ENCODE peak calls at places on chromosome 7, in four cellular contexts. Q, O, E and Y are unnamed samples.

GRCh38 chr7:87709258-87709657 is 81.1 kb downstream of the RUNDC3B start:
- DNase-seq in E (no peak), O (no peak), Q (no peak), Y (peak; percentile 19)

GRCh38 chr7:45973725-45974532 is 52.9 kb upstream of the IGFBP3 start:
- DNase-seq in Q (no peak), E (no peak), O (peak; percentile 98), Y (no peak)

GRCh38 chr7:38862666-38863065 is 46.3 kb downstream of the VPS41 start:
- DNase-seq in O (no peak), Q (no peak), E (no peak), Y (no peak)

GRCh38 chr7:33192695-33193291 is 63.4 kb downstream of the BBS9 start:
- DNase-seq in Q (no peak), O (no peak), E (no peak), Y (no peak)

GRCh38 chr7:51299391-51300133 is 17.0 kb downstream of the COBL start:
- DNase-seq in Q (no peak), E (no peak), O (no peak), Y (no peak)

GRCh38 chr7:40403664-40404476 is 269.1 kb downstream of the SUGCT start:
- DNase-seq in E (no peak), O (peak; percentile 88), Q (no peak), Y (no peak)

GRCh38 chr7:105224884-105225651 is 163.7 kb downstream of the SRPK2 start:
- DNase-seq in Q (peak; percentile 42), E (no peak), O (no peak), Y (no peak)

GRCh38 chr7:144386741-144387140 is 16.8 kb downstream of the NOBOX start:
- DNase-seq in O (no peak), E (no peak), Q (no peak), Y (no peak)

GRCh38 chr7:135467207-135467711 is 42.6 kb downstream of the CNOT4 start:
- DNase-seq in Q (no peak), O (no peak), E (no peak), Y (no peak)

DNA sequence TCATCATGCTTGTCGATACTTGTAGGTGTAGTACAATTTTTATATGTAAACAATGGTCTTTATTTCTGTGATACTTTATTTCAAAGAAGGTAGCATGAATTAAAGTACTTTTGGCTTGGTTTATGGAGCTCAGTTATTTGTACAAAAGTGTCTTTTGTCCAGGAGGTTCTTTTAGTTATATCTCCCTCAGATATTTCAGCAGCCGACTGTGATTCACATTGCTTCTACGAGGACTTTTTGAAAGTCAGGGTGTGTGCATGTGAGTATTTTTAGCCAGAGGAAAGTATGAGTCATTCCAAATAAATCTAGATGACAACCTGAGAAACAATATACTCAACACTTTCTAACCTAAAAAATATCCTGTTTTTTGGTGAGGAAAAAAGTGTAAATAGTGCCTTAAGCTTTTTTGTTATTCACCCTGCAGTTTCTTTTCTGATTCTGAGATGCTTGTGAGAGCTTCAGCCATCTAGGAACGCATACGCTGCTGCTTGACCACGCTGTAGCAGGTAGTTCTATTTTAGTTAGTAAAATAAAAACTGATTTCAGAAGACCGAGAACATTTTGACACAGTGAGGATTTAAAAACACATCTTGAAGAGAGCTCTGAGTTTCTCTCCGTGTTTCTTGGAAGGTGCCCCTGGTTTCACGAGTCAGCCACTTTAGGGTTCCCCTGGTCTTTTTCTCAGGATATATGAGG is 532 bp upstream of the SUN1 start:
- DNase-seq in E (peak; percentile 53), O (peak; percentile 35), Q (peak; percentile 64), Y (no peak)
- TF ChIP-seq HDAC6 in E (no peak), O (no peak), Q (no peak), Y (no peak)

GRCh38 chr7:138550337-138550736 is 90.3 kb downstream of the TRIM24 start:
- DNase-seq in Q (no peak), O (no peak), E (no peak), Y (no peak)

GRCh38 chr7:138551102-138551501 is 91.0 kb downstream of the TRIM24 start:
- DNase-seq in O (no peak), Q (no peak), E (no peak), Y (no peak)

GRCh38 chr7:138546064-138546619 is 86.1 kb downstream of the TRIM24 start:
- DNase-seq in O (no peak), Q (no peak), E (no peak), Y (no peak)

GRCh38 chr7:138546829-138547228 is 86.8 kb downstream of the TRIM24 start:
- DNase-seq in O (no peak), Q (no peak), E (no peak), Y (no peak)

DNA sequence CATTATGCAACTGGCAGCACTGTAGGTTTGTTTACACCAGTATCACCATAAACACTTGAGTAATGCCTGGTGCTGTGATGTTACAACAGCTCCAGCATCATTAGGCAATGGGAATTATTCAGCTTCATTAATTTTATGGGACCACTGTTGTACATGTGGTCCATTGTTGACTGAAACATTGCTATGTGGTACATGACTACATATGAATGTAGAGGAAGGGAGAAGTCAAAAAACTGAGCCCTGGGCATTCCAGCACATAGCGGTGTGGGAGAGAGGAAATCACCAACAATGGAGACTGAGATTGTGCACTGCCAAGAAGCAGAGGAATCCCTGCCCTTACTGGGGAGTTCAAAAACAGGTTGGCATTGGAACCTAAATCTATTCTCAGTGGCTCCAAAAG is 89.0 kb downstream of the TRIM24 start:
- DNase-seq in O (no peak), E (no peak), Q (no peak), Y (no peak)
- TF ChIP-seq HDAC6 in O (no peak), E (no peak), Q (no peak), Y (no peak)

GRCh38 chr7:73433924-73434700 is 534 bp downstream of the FZD9 start:
- DNase-seq in Q (no peak), E (no peak), O (no peak), Y (peak; percentile 36)

GRCh38 chr7:73429622-73430505 is 3.7 kb upstream of the FZD9 start:
- DNase-seq in O (no peak), Q (no peak), E (no peak), Y (no peak)

GRCh38 chr7:73434701-73435069 is 1.1 kb downstream of the FZD9 start:
- DNase-seq in E (no peak), Q (no peak), O (no peak), Y (no peak)

GRCh38 chr7:73431041-73431835 is 2.3 kb upstream of the FZD9 start:
- DNase-seq in E (no peak), Q (no peak), O (peak; percentile 52), Y (no peak)

GRCh38 chr7:73432676-73433075 is 902 bp upstream of the FZD9 start:
- DNase-seq in E (no peak), O (no peak), Q (no peak), Y (no peak)
- TF ChIP-seq HDAC6 in E (no peak), O (no peak), Q (no peak), Y (no peak)

GRCh38 chr7:30367561-30367960 is 83.2 kb downstream of the ZNRF2 start:
- DNase-seq in O (no peak), E (no peak), Q (no peak), Y (no peak)

GRCh38 chr7:30364773-30365172 is 80.4 kb downstream of the ZNRF2 start:
- DNase-seq in O (no peak), Q (no peak), E (no peak), Y (no peak)

GRCh38 chr7:30365626-30366025 is 81.2 kb downstream of the ZNRF2 start:
- DNase-seq in Q (no peak), E (no peak), O (no peak), Y (no peak)

GRCh38 chr7:30363778-30364563 is 79.6 kb downstream of the ZNRF2 start:
- DNase-seq in O (no peak), Q (no peak), E (no peak), Y (no peak)

DNA sequence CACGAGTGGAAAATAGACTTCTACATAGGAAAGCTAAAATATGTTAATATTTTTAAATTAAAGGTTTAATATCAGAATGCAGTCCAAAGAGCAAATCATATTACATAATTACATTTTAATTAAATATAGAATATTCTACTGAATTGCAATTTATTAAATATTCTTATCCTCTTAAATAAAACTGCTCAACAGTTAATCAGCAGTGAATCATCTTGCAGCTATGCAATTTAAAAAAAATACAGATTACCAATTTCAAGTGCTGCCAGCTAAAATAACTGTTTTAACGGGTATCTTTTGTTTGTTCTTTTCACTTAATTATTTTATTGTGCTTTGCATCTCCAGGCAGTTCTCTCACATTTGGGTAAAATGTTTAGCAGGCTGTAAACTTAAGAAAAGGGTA is 82.2 kb downstream of the ZNRF2 start:
- DNase-seq in Q (no peak), E (no peak), O (no peak), Y (no peak)
- TF ChIP-seq HDAC6 in Q (no peak), E (no peak), O (no peak), Y (no peak)

DNA sequence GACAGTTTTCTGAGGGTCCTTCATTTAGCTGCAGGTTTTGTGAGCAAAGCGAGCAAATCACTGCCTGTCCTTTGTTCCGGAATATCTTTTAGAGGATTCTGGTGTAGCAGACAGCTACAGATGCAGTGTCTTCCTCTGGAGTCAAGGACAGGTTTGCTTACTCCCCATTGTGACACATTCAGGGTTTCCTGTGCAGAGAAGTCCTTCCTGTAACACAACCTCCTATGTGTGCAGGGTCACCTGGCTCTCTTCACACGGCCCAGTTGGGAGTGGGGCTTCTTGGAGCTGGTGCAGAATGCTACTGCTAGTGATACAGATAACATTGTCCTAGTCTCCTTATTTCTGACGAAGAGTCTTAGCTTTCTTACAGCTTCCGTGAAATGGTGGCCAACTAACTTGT is 47.9 kb downstream of the RBM33 start:
- DNase-seq in O (peak; percentile 49), E (no peak), Q (no peak), Y (no peak)
- TF ChIP-seq HDAC6 in O (no peak), E (no peak), Q (no peak), Y (no peak)

DNA sequence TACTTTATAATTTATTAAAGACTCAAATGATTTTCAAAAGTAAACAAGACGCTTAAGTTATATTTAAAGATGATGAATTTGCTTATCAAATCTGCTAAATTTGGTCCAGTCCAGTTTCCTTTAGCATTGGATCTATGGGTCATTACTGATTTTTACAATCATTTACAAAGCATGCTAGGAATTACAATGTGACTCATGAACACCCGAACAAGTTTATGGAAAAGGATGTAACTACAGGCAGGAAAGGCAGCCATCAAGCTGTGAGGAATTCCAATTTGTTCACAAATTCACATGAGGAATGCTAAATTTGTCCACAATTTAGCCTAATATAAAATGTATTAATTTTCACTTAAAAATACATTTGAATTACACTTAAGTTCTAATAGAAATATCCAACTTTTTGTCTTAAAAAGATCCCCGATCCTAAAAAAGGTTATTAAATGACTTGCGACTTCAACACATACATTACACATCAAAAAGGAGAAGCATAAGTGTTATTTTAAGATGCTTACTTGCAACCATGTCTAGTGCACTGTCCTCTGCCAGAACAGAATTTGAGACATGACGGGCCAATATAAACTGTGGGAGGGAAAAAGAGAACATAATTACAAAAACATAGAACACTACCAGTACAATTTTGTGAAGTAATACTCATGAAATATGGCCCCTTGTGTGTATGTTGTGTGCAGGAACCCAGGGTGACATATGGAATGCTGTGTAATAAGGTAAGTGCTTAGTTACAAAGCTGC is 194.2 kb upstream of the SLC26A5 start:
- DNase-seq in E (no peak), Q (no peak), O (no peak), Y (no peak)
- TF ChIP-seq HDAC6 in E (no peak), Q (no peak), O (no peak), Y (no peak)